ENCODE peak calls at places on chromosome 20, in four cellular contexts. J, L, N and H are unnamed samples.

GRCh38 chr20:3115190-3116107 is 30.9 kb upstream of the AVP start:
- DNase-seq in J (no peak), L (no peak), N (peak), H (no peak)

GRCh38 chr20:23043376-23043775 is 6.1 kb downstream of the THBD start:
- DNase-seq in J (peak), L (no peak), N (no peak), H (no peak)

GRCh38 chr20:53827996-53828672 is 234.5 kb upstream of the ZNF217 start:
- DNase-seq in J (no peak), L (no peak), N (peak), H (no peak)

GRCh38 chr20:53950031-53950430 is 120.4 kb downstream of the BCAS1 start:
- DNase-seq in J (no peak), L (no peak), N (no peak), H (no peak)

GRCh38 chr20:31484001-31484400 is 8.9 kb downstream of the REM1 start:
- DNase-seq in J (no peak), L (no peak), N (no peak), H (no peak)

GRCh38 chr20:31901615-31902014 is 31.2 kb downstream of the TTLL9 start:
- DNase-seq in J (no peak), L (peak), N (no peak), H (no peak)

GRCh38 chr20:44580581-44581268 is 1.7 kb upstream of the PKIG start:
- DNase-seq in J (no peak), L (no peak), N (no peak), H (no peak)

GRCh38 chr20:1301031-1301529 is 27.9 kb downstream of the SDCBP2 start:
- DNase-seq in J (no peak), L (no peak), N (no peak), H (peak)

GRCh38 chr20:517221-517620 is 26.4 kb downstream of the CSNK2A1 start:
- DNase-seq in J (no peak), L (no peak), N (no peak), H (no peak)

GRCh38 chr20:13492001-13492480 is 146.7 kb downstream of the TASP1 start:
- DNase-seq in J (no peak), L (no peak), N (peak), H (no peak)

GRCh38 chr20:57760698-57761412 is 51.0 kb upstream of the PMEPA1 start:
- DNase-seq in J (no peak), L (no peak), N (no peak), H (no peak)

GRCh38 chr20:59006864-59007757 is at the start of gene CTSZ:
- DNase-seq in J (peak), L (peak), N (no peak), H (peak)

GRCh38 chr20:32610897-32611218 is 25.7 kb upstream of the NOL4L start:
- DNase-seq in J (no peak), L (no peak), N (no peak), H (no peak)

GRCh38 chr20:57650756-57651483 is 30.7 kb upstream of the ZBP1 start:
- DNase-seq in J (no peak), L (peak), N (no peak), H (peak)

GRCh38 chr20:8535403-8536003 is 403.4 kb downstream of the PLCB1 start:
- DNase-seq in J (no peak), L (no peak), N (no peak), H (no peak)

GRCh38 chr20:13119583-13119982 is 101.5 kb upstream of the ISM1 start:
- DNase-seq in J (no peak), L (no peak), N (peak), H (peak)

GRCh38 chr20:3712279-3712873 is at the start of gene SIGLEC1:
- DNase-seq in J (peak), L (peak), N (no peak), H (no peak)

GRCh38 chr20:23873370-23874015 is 6.1 kb downstream of the CST5 start:
- DNase-seq in J (no peak), L (no peak), N (no peak), H (no peak)

GRCh38 chr20:51792960-51793359 is 9.4 kb downstream of the SALL4 start:
- DNase-seq in J (no peak), L (no peak), N (no peak), H (no peak)

GRCh38 chr20:48786916-48787676 is 40.7 kb downstream of the PREX1 start:
- DNase-seq in J (no peak), L (peak), N (no peak), H (no peak)

GRCh38 chr20:17562804-17563305 is 7.0 kb upstream of the DSTN start:
- DNase-seq in J (no peak), L (no peak), N (no peak), H (no peak)

GRCh38 chr20:12252793-12253192 is 335.1 kb downstream of the BTBD3 start:
- DNase-seq in J (no peak), L (no peak), N (no peak), H (no peak)

GRCh38 chr20:33791959-33792597 is 19.1 kb upstream of the CHMP4B start:
- DNase-seq in J (peak), L (peak), N (no peak), H (peak)

GRCh38 chr20:33761698-33762250 is 30.0 kb downstream of the ZNF341 start:
- DNase-seq in J (no peak), L (no peak), N (no peak), H (no peak)

GRCh38 chr20:8633366-8633765 is 435.5 kb upstream of the PLCB4 start:
- DNase-seq in J (no peak), L (no peak), N (no peak), H (no peak)

GRCh38 chr20:41221614-41222218 is 84.4 kb downstream of the PLCG1 start:
- DNase-seq in J (no peak), L (no peak), N (no peak), H (no peak)

GRCh38 chr20:41224281-41224680 is 86.9 kb downstream of the PLCG1 start:
- DNase-seq in J (no peak), L (no peak), N (no peak), H (no peak)

GRCh38 chr20:41222299-41222698 is 85.0 kb downstream of the PLCG1 start:
- DNase-seq in J (no peak), L (no peak), N (no peak), H (no peak)

GRCh38 chr20:41223112-41223511 is 85.8 kb downstream of the PLCG1 start:
- DNase-seq in J (no peak), L (no peak), N (no peak), H (no peak)

DNA sequence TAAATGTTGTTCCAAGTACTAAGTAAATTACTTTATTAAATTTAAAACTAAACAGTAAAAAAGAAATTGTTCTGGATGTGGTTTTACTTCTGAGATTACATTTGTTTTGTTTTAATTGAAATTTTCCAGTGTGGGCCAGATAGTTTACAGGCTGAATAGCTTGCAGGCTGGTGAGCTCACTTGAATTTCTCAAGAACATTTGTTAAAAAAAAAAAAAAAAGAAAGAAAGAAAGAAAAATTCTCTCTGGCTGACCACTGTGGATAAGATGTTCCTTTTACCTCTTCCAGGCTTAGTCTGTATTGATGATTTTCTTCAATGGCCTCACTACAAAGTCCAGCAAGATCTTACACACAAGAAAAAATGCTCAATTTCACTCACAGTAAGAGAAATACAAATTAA is 85.4 kb downstream of the PLCG1 start:
- DNase-seq in J (no peak), L (no peak), N (no peak), H (no peak)
- H3K27ac ChIP-seq in J (peak), L (no peak), N (no peak), H (no peak)

GRCh38 chr20:40686434-40686882 is 2.6 kb downstream of the MAFB start:
- DNase-seq in J (no peak), L (no peak), N (no peak), H (no peak)

GRCh38 chr20:40686893-40687292 is 2.1 kb downstream of the MAFB start:
- DNase-seq in J (no peak), L (no peak), N (no peak), H (no peak)

GRCh38 chr20:40689100-40689942 is at the start of gene MAFB:
- DNase-seq in J (peak), L (peak), N (peak), H (peak)

GRCh38 chr20:40688129-40689099 is 622 bp downstream of the MAFB start:
- DNase-seq in J (no peak), L (no peak), N (no peak), H (no peak)

DNA sequence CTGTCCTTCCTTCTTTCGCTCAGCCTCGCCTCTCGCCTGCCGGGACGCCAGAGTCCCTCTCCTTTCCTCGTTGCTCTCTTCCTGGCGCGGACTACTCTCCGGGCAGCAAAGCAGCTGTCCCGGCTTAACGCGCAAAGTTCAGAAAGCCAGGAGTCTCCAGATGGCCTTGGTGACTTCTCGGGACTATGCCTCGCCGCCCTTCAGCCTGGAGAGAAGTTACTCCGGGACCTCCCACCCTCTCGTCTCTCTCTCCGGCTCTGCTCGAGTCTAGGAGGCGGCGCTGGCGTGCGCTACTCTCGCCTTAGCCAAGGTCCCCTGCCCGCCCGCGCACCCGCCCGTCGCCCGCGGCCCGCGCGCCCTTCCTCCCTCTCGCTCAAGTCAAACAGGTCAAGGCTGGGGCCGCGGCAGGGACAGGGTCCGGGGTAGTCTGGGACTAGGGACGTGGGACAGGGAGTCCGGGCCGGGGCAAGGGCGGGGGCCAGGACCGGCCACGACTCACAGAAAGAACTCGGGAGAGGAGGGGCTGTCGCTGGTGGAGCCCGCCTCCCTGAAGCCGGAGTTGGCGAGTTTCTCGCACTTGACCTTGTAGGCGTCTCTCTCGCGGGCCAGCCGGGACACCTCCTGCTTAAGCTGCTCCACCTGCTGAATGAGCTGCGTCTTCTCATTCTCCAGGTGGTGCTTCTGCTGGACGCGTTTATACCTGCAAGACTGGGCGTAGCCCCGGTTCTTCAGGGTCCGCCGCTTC is 1.5 kb downstream of the MAFB start:
- DNase-seq in J (peak), L (peak), N (no peak), H (no peak)
- H3K27ac ChIP-seq in J (peak), L (peak), N (no peak), H (peak)

GRCh38 chr20:36470482-36471062 is 70.7 kb upstream of the MYL9 start:
- DNase-seq in J (no peak), L (no peak), N (no peak), H (no peak)

GRCh38 chr20:36471885-36472642 is 69.3 kb upstream of the MYL9 start:
- DNase-seq in J (no peak), L (no peak), N (no peak), H (no peak)

GRCh38 chr20:36473164-36473563 is 68.2 kb upstream of the MYL9 start:
- DNase-seq in J (no peak), L (no peak), N (no peak), H (no peak)

GRCh38 chr20:36474563-36474962 is 66.8 kb upstream of the MYL9 start:
- DNase-seq in J (no peak), L (no peak), N (no peak), H (no peak)

GRCh38 chr20:36472656-36473071 is 68.7 kb upstream of the MYL9 start:
- DNase-seq in J (peak), L (peak), N (no peak), H (peak)
- H3K27ac ChIP-seq in J (peak), L (peak), N (peak), H (peak)

DNA sequence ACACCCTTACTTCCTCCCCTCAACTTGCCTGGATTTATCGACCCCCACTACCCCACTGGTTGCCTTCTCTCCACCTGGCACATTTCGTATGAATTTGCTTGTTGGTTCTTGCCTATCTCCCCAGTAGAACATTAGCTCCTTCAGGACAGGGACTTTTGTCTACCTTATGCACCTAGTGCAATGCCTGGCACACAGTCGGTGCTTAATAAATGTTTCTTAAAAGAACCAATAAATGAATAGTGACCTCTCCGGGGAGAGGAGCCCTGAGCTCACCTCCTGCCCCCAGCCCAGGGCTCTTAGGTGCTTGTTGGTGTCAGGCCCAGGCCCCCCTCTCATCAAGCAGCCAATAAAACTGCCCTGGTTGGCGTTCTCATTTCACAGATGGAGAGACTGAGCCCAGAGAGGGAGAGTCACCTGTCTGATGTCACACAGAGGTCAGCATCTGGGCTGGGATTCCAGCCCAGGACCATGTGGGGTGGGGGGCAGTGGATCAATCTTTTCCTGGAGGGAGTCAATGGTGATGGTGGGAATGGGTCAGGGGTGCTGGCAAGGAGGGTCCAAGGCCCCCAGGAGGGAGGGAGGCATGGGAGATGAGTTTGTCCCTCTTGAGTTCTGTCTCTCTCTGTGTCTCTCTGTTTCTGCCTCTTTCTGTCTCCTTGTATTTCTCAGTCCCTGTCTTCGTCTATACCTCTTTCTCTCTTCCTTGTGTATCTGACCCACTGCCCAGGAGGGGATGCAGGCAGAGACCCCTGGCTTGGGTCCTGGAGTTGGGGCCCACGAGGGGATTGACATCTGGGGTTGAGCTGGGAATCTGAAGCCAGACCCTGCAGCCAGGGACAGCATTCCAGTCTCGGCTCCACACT is 89.6 kb downstream of the CEBPB start:
- DNase-seq in J (no peak), L (no peak), N (no peak), H (no peak)
- H3K27ac ChIP-seq in J (peak), L (peak), N (no peak), H (no peak)

GRCh38 chr20:46953596-46953995 is 59.0 kb downstream of the EYA2 start:
- DNase-seq in J (no peak), L (no peak), N (no peak), H (no peak)
- H3K27ac ChIP-seq in J (no peak), L (no peak), N (peak), H (no peak)

GRCh38 chr20:63542696-63543095 is 4.9 kb downstream of the SRMS start:
- DNase-seq in J (no peak), L (no peak), N (no peak), H (peak)

GRCh38 chr20:63543131-63543530 is 4.4 kb downstream of the SRMS start:
- DNase-seq in J (no peak), L (no peak), N (no peak), H (no peak)

GRCh38 chr20:63540417-63541186 is 3.4 kb upstream of the PTK6 start:
- DNase-seq in J (peak), L (no peak), N (no peak), H (no peak)

GRCh38 chr20:63541371-63541770 is 4.2 kb upstream of the PTK6 start:
- DNase-seq in J (no peak), L (no peak), N (no peak), H (no peak)

GRCh38 chr20:63542031-63542559 is 4.9 kb upstream of the PTK6 start:
- DNase-seq in J (peak), L (no peak), N (no peak), H (no peak)
- H3K27ac ChIP-seq in J (peak), L (no peak), N (no peak), H (peak)